ENCODE peak calls at places on chromosomes 5 and 9, in eight cellular contexts. A is T1000, N is M059J, O is AML-193, Q is AG08396, F is nucleus accumbens, Z is AG09309, U is ACHN. S is an unnamed sample.
A peak's percentile ranks its signal among the peaks of the same experiment; 100 is the strongest.

GRCh38 chr5:171242521-171242920 is 66.5 kb upstream of the TLX3 start:
- DNase-seq in A (no peak), N (no peak), O (no peak), Q (no peak), F (no peak), Z (peak; percentile 33), U (no peak), S (no peak)

GRCh38 chr5:157109744-157110143 is 900 bp upstream of the HAVCR2 start:
- DNase-seq in A (no peak), N (no peak), O (peak; percentile 54), Q (no peak), F (no peak), Z (no peak), U (no peak), S (no peak)

GRCh38 chr5:73180561-73180960 is 7.6 kb downstream of the TMEM174 start:
- DNase-seq in A (no peak), N (peak; percentile 53), O (no peak), Q (no peak), F (no peak), Z (no peak), U (peak; percentile 74), S (peak; percentile 81)

GRCh38 chr5:74372502-74373445 is 267.8 kb downstream of the ENC1 start:
- DNase-seq in A (no peak), N (no peak), O (no peak), Q (no peak), F (no peak), Z (no peak), U (no peak), S (peak; percentile 66)

GRCh38 chr5:137320056-137321045 is 178.8 kb downstream of the SPOCK1 start:
- DNase-seq in A (peak; percentile 20), N (peak; percentile 75), O (peak; percentile 47), Q (peak; percentile 61), F (peak; percentile 5), Z (no peak), U (peak; percentile 60), S (peak; percentile 56)

GRCh38 chr9:75683591-75683990 is 206.9 kb upstream of the PCSK5 start:
- DNase-seq in A (no peak), N (peak; percentile 22), O (no peak), Q (no peak), F (no peak), Z (no peak), U (no peak), S (no peak)

GRCh38 chr5:65535529-65535987 is 27.4 kb downstream of the CENPK start:
- DNase-seq in A (no peak), N (no peak), O (no peak), Q (no peak), F (no peak), Z (no peak), U (no peak), S (peak; percentile 1)

GRCh38 chr9:136023401-136024225 is 62.4 kb upstream of the UBAC1 start:
- DNase-seq in A (no peak), N (no peak), O (no peak), Q (peak; percentile 74), F (no peak), Z (no peak), U (no peak), S (peak; percentile 78)

GRCh38 chr5:137186759-137187461 is 312.2 kb downstream of the SPOCK1 start:
- DNase-seq in A (peak; percentile 16), N (peak; percentile 84), O (no peak), Q (peak; percentile 81), F (no peak), Z (peak; percentile 56), U (no peak), S (peak; percentile 94)

GRCh38 chr5:146778261-146778660 is 100.3 kb downstream of the PPP2R2B start:
- DNase-seq in A (no peak), N (no peak), O (no peak), Q (no peak), F (no peak), Z (no peak), U (no peak), S (no peak)

GRCh38 chr9:37436540-37436939 is 14.0 kb downstream of the GRHPR start:
- DNase-seq in A (no peak), N (no peak), O (no peak), Q (no peak), F (no peak), Z (no peak), U (no peak), S (no peak)

GRCh38 chr5:43773032-43773830 is 170.3 kb downstream of the NNT start:
- DNase-seq in A (no peak), N (peak; percentile 75), O (peak; percentile 71), Q (peak; percentile 46), F (no peak), Z (peak; percentile 54), U (peak; percentile 25), S (peak; percentile 64)

GRCh38 chr9:113580041-113580953 is 116.8 kb downstream of the RGS3 start:
- DNase-seq in A (no peak), N (peak; percentile 60), O (peak; percentile 89), Q (no peak), F (peak; percentile 50), Z (no peak), U (no peak), S (peak; percentile 51)

GRCh38 chr5:6370580-6370979 is 7.8 kb downstream of the MED10 start:
- DNase-seq in A (no peak), N (no peak), O (no peak), Q (no peak), F (no peak), Z (no peak), U (no peak), S (no peak)

GRCh38 chr5:136058031-136058971 is 29.5 kb downstream of the TGFBI start:
- DNase-seq in A (peak; percentile 85), N (peak; percentile 98), O (peak; percentile 4), Q (peak; percentile 75), F (no peak), Z (peak; percentile 98), U (peak; percentile 81), S (peak; percentile 99)

GRCh38 chr5:149274964-149275363 is 3.3 kb downstream of the AFAP1L1 start:
- DNase-seq in A (no peak), N (no peak), O (no peak), Q (peak; percentile 49), F (no peak), Z (no peak), U (no peak), S (no peak)